ENCODE peak calls at places on chromosomes 6 and 20, in four cellular contexts. Q, I, F and K are unnamed samples.

GRCh38 chr6:31202259-31203166 is 32.0 kb upstream of the POU5F1 start:
- DNase-seq in I (no peak), Q (no peak), F (no peak), K (no peak)

GRCh38 chr6:106735136-106735535 is 105.8 kb downstream of the QRSL1 start:
- DNase-seq in Q (no peak), I (no peak), F (no peak), K (no peak)

GRCh38 chr20:11853359-11853758 is 64.3 kb upstream of the BTBD3 start:
- DNase-seq in Q (peak), I (no peak), F (no peak), K (peak)

GRCh38 chr20:57654998-57655811 is 35.0 kb upstream of the ZBP1 start:
- DNase-seq in I (no peak), F (no peak), Q (no peak), K (no peak)

GRCh38 chr20:63741676-63742380 is 2.3 kb downstream of the SLC2A4RG start:
- DNase-seq in F (no peak), I (no peak), Q (no peak), K (no peak)

GRCh38 chr6:125377621-125378020 is 75.9 kb upstream of the HDDC2 start:
- DNase-seq in I (no peak), Q (peak), F (peak), K (peak)

GRCh38 chr6:15431762-15432495 is 186.1 kb downstream of the JARID2 start:
- DNase-seq in F (peak), I (no peak), Q (peak), K (peak)

GRCh38 chr20:58692579-58693225 is at the start of gene NPEPL1:
- DNase-seq in I (no peak), F (peak), Q (peak), K (peak)

GRCh38 chr20:611047-611842 is 1.1 kb upstream of the TCF15 start:
- DNase-seq in F (no peak), I (no peak), Q (no peak), K (no peak)

GRCh38 chr20:34367155-34367554 is 4.1 kb downstream of the ITCH start:
- DNase-seq in I (no peak), Q (no peak), F (no peak), K (no peak)

GRCh38 chr20:22805219-22805618 is 220.8 kb upstream of the FOXA2 start:
- DNase-seq in I (no peak), Q (peak), F (peak), K (peak)

GRCh38 chr6:99219788-99220187 is 129.7 kb downstream of the FAXC start:
- DNase-seq in F (no peak), Q (no peak), I (no peak), K (no peak)

GRCh38 chr20:709864-710761 is 34.5 kb upstream of the SCRT2 start:
- DNase-seq in I (no peak), Q (no peak), F (no peak), K (no peak)

GRCh38 chr6:166774770-166775169 is 147.7 kb upstream of the RPS6KA2 start:
- DNase-seq in I (no peak), Q (no peak), F (no peak), K (no peak)

GRCh38 chr6:166775180-166775922 is 148.3 kb upstream of the RPS6KA2 start:
- DNase-seq in Q (peak), F (peak), I (no peak), K (peak)

GRCh38 chr6:166775923-166776220 is 148.8 kb upstream of the RPS6KA2 start:
- DNase-seq in Q (no peak), F (no peak), I (no peak), K (no peak)

GRCh38 chr6:166772518-166772917 is 145.5 kb upstream of the RPS6KA2 start:
- DNase-seq in Q (no peak), I (no peak), F (no peak), K (no peak)

GRCh38 chr6:166774292-166774691 is 147.2 kb upstream of the RPS6KA2 start:
- DNase-seq in F (no peak), I (no peak), Q (no peak), K (no peak)
- TF ChIP-seq CTCF in F (no peak), I (no peak), Q (no peak), K (no peak)

GRCh38 chr6:34531580-34532201 is 24.4 kb downstream of the SPDEF start:
- DNase-seq in Q (peak), F (peak), I (peak), K (peak)
- H3K4me3 ChIP-seq in Q (peak), F (peak), I (peak), K (peak)

GRCh38 chr6:153814136-153814535 is 224.9 kb upstream of the OPRM1 start:
- DNase-seq in I (no peak), Q (no peak), F (no peak), K (no peak)
- TF ChIP-seq CTCF in I (no peak), Q (no peak), F (peak), K (no peak)

GRCh38 chr6:46016063-46016608 is 476 bp upstream of the CLIC5 start:
- DNase-seq in I (no peak), F (no peak), Q (no peak), K (no peak)
- H3K4me3 ChIP-seq in I (peak), F (no peak), Q (no peak), K (no peak)

DNA sequence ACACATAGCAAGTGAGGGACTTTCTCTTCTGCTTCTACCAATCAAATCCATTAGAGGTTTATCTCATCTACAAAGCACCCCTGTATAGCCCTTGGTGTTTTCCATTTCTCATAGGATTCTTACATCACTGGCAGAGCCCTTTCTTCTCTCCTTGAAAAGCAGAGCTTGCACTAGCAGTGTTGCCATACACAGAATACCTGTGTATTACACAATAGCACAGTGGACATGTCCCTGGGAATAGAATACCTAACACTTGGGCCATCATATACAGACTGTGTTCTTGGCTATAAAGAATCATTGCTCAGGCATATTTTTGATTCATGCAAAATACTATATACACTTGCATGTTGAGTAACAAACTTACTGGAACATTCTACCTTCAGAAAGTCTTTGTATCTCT is 582.0 kb downstream of the KIF16B start:
- DNase-seq in Q (no peak), F (no peak), I (no peak), K (no peak)
- TF ChIP-seq CTCF in Q (no peak), F (no peak), I (no peak), K (no peak)

GRCh38 chr20:4973330-4974097 is 27.8 kb downstream of the SLC23A2 start:
- DNase-seq in F (peak), Q (peak), I (no peak), K (peak)
- H3K4me3 ChIP-seq in F (peak), Q (peak), I (peak), K (peak)